ENCODE peak calls at places on chromosome 18, in seven cellular contexts. E is brain microvascular endothelial cell, C is heart left ventricle, Y is endothelial cell, K is left lung, R is left ventricle myocardium inferior, I is A549. V is an unnamed sample.

GRCh38 chr18:74785632-74786031 is 188.0 kb downstream of the ZNF407 start:
- DNase-seq in E (no peak), C (no peak), Y (no peak), K (no peak), R (no peak), I (no peak), V (no peak)

GRCh38 chr18:68564961-68565360 is 149.9 kb downstream of the TMX3 start:
- DNase-seq in E (no peak), C (no peak), Y (no peak), K (no peak), R (no peak), I (no peak), V (no peak)

GRCh38 chr18:26504831-26505230 is 43.5 kb downstream of the KCTD1 start:
- DNase-seq in E (no peak), C (no peak), Y (no peak), K (no peak), R (no peak), I (no peak), V (no peak)

GRCh38 chr18:62710417-62710816 is 4.9 kb upstream of the PHLPP1 start:
- DNase-seq in E (no peak), C (no peak), Y (no peak), K (no peak), R (no peak), I (no peak), V (no peak)

GRCh38 chr18:58064406-58064998 is 20.5 kb downstream of the NEDD4L start:
- DNase-seq in E (no peak), C (no peak), Y (no peak), K (no peak), R (no peak), I (no peak), V (no peak)

GRCh38 chr18:62811674-62812073 is 96.3 kb downstream of the PHLPP1 start:
- DNase-seq in E (no peak), C (no peak), Y (no peak), K (no peak), R (no peak), I (no peak), V (no peak)

GRCh38 chr18:52826994-52827393 is 487.0 kb downstream of the DCC start:
- DNase-seq in E (no peak), C (no peak), Y (no peak), K (no peak), R (no peak), I (no peak), V (no peak)

GRCh38 chr18:31100598-31101147 is 1.5 kb downstream of the DSC2 start:
- DNase-seq in E (no peak), C (peak), Y (peak), K (no peak), R (no peak), I (no peak), V (no peak)

GRCh38 chr18:36527740-36528455 is 230.4 kb downstream of the FHOD3 start:
- DNase-seq in E (no peak), C (no peak), Y (no peak), K (no peak), R (no peak), I (no peak), V (no peak)

GRCh38 chr18:59055345-59056032 is 84.2 kb upstream of the SEC11C start:
- DNase-seq in E (peak), C (no peak), Y (no peak), K (no peak), R (no peak), I (no peak), V (no peak)

GRCh38 chr18:50662177-50662576 is 102.3 kb downstream of the MAPK4 start:
- DNase-seq in E (no peak), C (no peak), Y (no peak), K (no peak), R (no peak), I (no peak), V (no peak)

GRCh38 chr18:12121175-12122095 is 27.8 kb downstream of the ANKRD62 start:
- DNase-seq in E (peak), C (no peak), Y (peak), K (no peak), R (no peak), I (no peak), V (no peak)

GRCh38 chr18:7325126-7325430 is 94.2 kb downstream of the LRRC30 start:
- DNase-seq in E (no peak), C (no peak), Y (no peak), K (no peak), R (no peak), I (no peak), V (no peak)

GRCh38 chr18:9260388-9261380 is 73.9 kb upstream of the TWSG1 start:
- DNase-seq in E (peak), C (no peak), Y (no peak), K (no peak), R (no peak), I (no peak), V (no peak)

GRCh38 chr18:44111337-44111736 is 569.4 kb upstream of the SETBP1 start:
- DNase-seq in E (peak), C (no peak), Y (no peak), K (no peak), R (no peak), I (no peak), V (no peak)

GRCh38 chr18:45863469-45863868 is 38.0 kb downstream of the SIGLEC15 start:
- DNase-seq in E (no peak), C (no peak), Y (no peak), K (no peak), R (no peak), I (no peak), V (no peak)

GRCh38 chr18:45864081-45864480 is 38.6 kb downstream of the SIGLEC15 start:
- DNase-seq in E (no peak), C (no peak), Y (no peak), K (no peak), R (no peak), I (no peak), V (no peak)

GRCh38 chr18:45860971-45861370 is 35.5 kb downstream of the SIGLEC15 start:
- DNase-seq in E (no peak), C (no peak), Y (no peak), K (no peak), R (no peak), I (no peak), V (no peak)

GRCh38 chr18:45860492-45860891 is 35.0 kb downstream of the SIGLEC15 start:
- DNase-seq in E (no peak), C (no peak), Y (no peak), K (no peak), R (no peak), I (no peak), V (no peak)

DNA sequence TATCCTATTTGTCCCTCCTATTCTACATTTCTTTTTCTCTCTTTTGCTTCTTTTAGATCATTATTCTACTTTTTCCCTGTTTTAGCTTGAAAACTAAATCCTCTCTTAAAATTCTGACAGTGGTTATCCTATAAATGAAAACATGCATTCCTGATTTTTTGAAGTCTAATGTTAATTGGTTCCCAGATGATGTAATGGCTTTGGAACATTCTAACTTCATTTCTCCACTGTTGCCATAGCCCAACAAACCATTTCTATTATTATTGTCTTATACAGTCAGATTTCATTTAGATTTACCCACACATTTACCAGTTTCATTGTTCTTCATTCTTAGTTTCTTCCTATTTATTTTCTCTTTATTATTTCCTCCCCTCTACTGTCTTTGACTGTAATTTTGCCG is 36.5 kb downstream of the SIGLEC15 start:
- DNase-seq in E (no peak), C (no peak), Y (no peak), K (no peak), R (no peak), I (no peak), V (no peak)
- TF ChIP-seq CTCF in E (no peak), C (no peak), Y (no peak), K (no peak), R (no peak), I (no peak), V (no peak)

GRCh38 chr18:48639772-48640432 is 101.1 kb downstream of the CTIF start:
- DNase-seq in E (no peak), C (no peak), Y (peak), K (no peak), R (no peak), I (peak), V (peak)
- TF ChIP-seq CTCF in E (peak), C (peak), Y (peak), K (no peak), R (peak), I (peak), V (no peak)

GRCh38 chr18:65439184-65439583 is 311.6 kb upstream of the CDH7 start:
- DNase-seq in E (no peak), C (no peak), Y (no peak), K (no peak), R (no peak), I (no peak), V (no peak)

GRCh38 chr18:65435529-65435928 is 315.3 kb upstream of the CDH7 start:
- DNase-seq in E (no peak), C (no peak), Y (no peak), K (no peak), R (no peak), I (no peak), V (no peak)

GRCh38 chr18:65436430-65436829 is 314.4 kb upstream of the CDH7 start:
- DNase-seq in E (no peak), C (no peak), Y (no peak), K (no peak), R (no peak), I (no peak), V (no peak)
- TF ChIP-seq CTCF in E (no peak), C (no peak), Y (no peak), K (no peak), R (no peak), I (no peak), V (no peak)

GRCh38 chr18:67513285-67513684 is 3.2 kb downstream of the DSEL start:
- DNase-seq in E (peak), C (no peak), Y (no peak), K (no peak), R (no peak), I (peak), V (no peak)
- TF ChIP-seq CTCF in E (peak), C (no peak), Y (no peak), K (no peak), R (no peak), I (peak), V (no peak)

GRCh38 chr18:54775686-54776085 is 52.6 kb upstream of the RAB27B start:
- DNase-seq in E (peak), C (no peak), Y (no peak), K (no peak), R (no peak), I (peak), V (no peak)
- TF ChIP-seq CTCF in E (peak), C (no peak), Y (no peak), K (no peak), R (no peak), I (peak), V (no peak)

DNA sequence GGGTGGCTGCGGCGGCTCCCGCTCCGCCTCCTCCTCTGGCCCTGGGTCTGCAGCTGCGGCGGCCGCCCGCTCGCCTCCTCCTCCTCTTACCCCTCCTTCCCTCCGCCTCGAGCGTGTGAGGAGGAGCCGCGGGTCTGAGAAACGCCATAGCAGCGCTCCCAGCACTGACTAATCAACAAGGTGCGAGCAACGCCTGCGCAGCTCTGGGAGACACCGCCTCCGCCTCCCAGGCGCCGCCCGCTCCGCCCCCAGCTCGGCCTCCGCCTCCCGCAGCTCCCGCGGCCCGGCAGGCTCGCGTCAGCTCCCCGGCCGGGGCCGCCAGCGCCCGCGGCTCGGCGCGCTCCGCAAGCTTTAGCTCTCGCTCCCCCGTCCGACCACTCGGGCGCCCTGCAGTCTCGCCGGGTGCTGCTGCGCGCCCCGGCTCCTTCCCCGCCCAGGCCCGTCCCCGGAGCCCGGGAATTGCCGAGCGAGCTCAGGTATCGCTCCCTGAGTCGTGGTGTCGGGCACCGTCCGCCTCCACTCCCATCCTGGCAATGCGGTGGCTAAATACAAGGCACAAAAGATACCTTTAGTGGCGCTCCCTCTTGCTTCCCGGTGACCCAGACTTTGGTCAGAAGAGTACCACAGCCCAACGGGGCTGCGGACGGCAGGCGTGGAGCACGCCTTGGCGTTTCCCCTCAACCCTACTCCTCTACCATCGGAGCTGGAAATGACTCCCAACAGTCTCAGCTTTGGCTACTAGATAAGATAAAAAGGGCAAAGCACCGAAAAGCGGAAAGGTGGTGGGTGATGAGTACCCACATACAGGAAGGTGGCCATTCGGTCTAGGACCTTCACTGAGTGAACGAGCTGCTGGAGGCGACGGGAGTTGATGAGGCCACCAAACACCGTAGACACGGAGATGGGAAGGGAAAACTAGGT is at the start of gene GAREM1:
- DNase-seq in E (peak), C (peak), Y (peak), K (peak), R (peak), I (peak), V (peak)
- TF ChIP-seq CTCF in E (peak), C (peak), Y (no peak), K (peak), R (peak), I (peak), V (peak)